ENCODE peak calls at places on chromosomes 2 and 18, in five cellular contexts. R is HFF-Myc, M is pancreas, E is A673, U is PC-3. B is an unnamed sample.

GRCh38 chr2:47595690-47596089 is 187.3 kb upstream of the MSH6 start:
- DNase-seq in M (no peak), E (no peak), R (no peak), U (no peak), B (no peak)

GRCh38 chr2:10400978-10401951 is 46.9 kb downstream of the ODC1 start:
- DNase-seq in E (no peak), M (no peak), U (no peak), R (no peak), B (no peak)

GRCh38 chr18:50218432-50219197 is 23.7 kb upstream of the MYO5B start:
- DNase-seq in E (peak; percentile 20), M (no peak), U (peak; percentile 11), R (no peak), B (no peak)

GRCh38 chr2:200809506-200810251 is 2.0 kb upstream of the BZW1 start:
- DNase-seq in U (no peak), M (no peak), R (no peak), E (no peak), B (no peak)

GRCh38 chr2:224894356-224894755 is 147.9 kb downstream of the DOCK10 start:
- DNase-seq in E (no peak), R (no peak), M (no peak), U (no peak), B (no peak)

GRCh38 chr18:49024808-49025361 is 74.1 kb upstream of the SMAD7 start:
- DNase-seq in U (no peak), E (no peak), R (no peak), M (peak; percentile 39), B (no peak)

GRCh38 chr2:74025971-74026612 is 41.4 kb downstream of the TET3 start:
- DNase-seq in U (no peak), R (no peak), M (no peak), E (no peak), B (no peak)

GRCh38 chr2:14197293-14197692 is 435.2 kb upstream of the LRATD1 start:
- DNase-seq in M (no peak), R (no peak), E (no peak), U (no peak), B (no peak)

GRCh38 chr2:183991973-183992372 is 606.4 kb upstream of the ZNF804A start:
- DNase-seq in E (no peak), M (no peak), R (no peak), U (peak; percentile 81), B (no peak)

GRCh38 chr2:191170773-191171172 is 20.0 kb upstream of the STAT4 start:
- DNase-seq in R (no peak), E (no peak), U (peak; percentile 58), M (no peak), B (no peak)

GRCh38 chr2:75053484-75054112 is 95.2 kb downstream of the POLE4 start:
- DNase-seq in R (no peak), M (no peak), E (peak; percentile 20), U (peak; percentile 77), B (peak; percentile 18)

GRCh38 chr2:44130441-44130840 is 38.2 kb upstream of the PPM1B start:
- DNase-seq in U (no peak), M (no peak), E (peak; percentile 68), R (no peak), B (no peak)

GRCh38 chr18:26002375-26002774 is 88.0 kb downstream of the SS18 start:
- DNase-seq in M (no peak), U (no peak), R (no peak), E (no peak), B (no peak)

GRCh38 chr18:27608742-27609141 is 423.6 kb upstream of the CHST9 start:
- DNase-seq in E (no peak), U (peak; percentile 37), M (no peak), R (no peak), B (no peak)

GRCh38 chr2:144454466-144455287 is 65.2 kb downstream of the ZEB2 start:
- DNase-seq in R (no peak), M (no peak), U (no peak), E (peak; percentile 51), B (no peak)

GRCh38 chr18:63253018-63253417 is 66.6 kb downstream of the BCL2 start:
- DNase-seq in U (no peak), M (no peak), R (no peak), E (no peak), B (no peak)

GRCh38 chr2:46135936-46136335 is 161.3 kb upstream of the EPAS1 start:
- DNase-seq in E (no peak), R (no peak), M (no peak), U (no peak), B (no peak)

GRCh38 chr2:101704046-101704466 is 6.5 kb downstream of the MAP4K4 start:
- DNase-seq in R (peak; percentile 57), U (no peak), E (peak; percentile 41), M (no peak), B (no peak)

GRCh38 chr2:145288650-145289496 is 769.0 kb upstream of the ZEB2 start:
- DNase-seq in U (no peak), E (no peak), M (no peak), R (no peak), B (no peak)

GRCh38 chr2:165725421-165725820 is 68.6 kb downstream of the GALNT3 start:
- DNase-seq in M (no peak), U (peak; percentile 93), E (peak; percentile 32), R (peak; percentile 5), B (no peak)

GRCh38 chr2:95260028-95261023 is 13.9 kb upstream of the PROM2 start:
- DNase-seq in R (no peak), U (no peak), E (no peak), M (no peak), B (peak; percentile 81)

DNA sequence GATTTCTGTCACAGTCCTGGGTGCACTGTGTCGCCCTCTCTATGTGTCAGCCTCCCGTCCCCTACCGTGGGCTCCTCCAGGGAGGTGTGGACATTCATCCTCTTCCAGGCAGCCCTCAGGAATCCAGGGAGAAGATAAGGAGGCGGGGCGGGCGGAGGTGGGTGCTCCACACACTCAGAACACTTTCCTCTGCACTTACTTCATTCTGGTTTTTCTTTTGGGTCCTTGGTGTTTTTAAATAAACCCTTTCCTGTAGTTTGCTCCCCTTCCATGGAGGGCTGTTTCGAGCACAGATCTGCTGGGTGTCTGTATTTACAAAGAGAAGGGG is 183.9 kb downstream of the FAM210A start:
- DNase-seq in M (no peak), U (no peak), E (no peak), R (no peak), B (no peak)
- H3K4me3 ChIP-seq in M (no peak overlapping the region), U (no peak overlapping the region), E (no peak overlapping the region), R (no peak overlapping the region), B (no peak overlapping the region)

GRCh38 chr2:240454031-240454901 is 18.8 kb downstream of the GPC1 start:
- DNase-seq in E (no peak), R (no peak), U (no peak), M (no peak), B (no peak)

GRCh38 chr2:240451791-240452470 is 16.5 kb downstream of the GPC1 start:
- DNase-seq in E (no peak), R (no peak), M (peak; percentile 53), U (no peak), B (no peak)

GRCh38 chr2:240453461-240454030 is 18.1 kb downstream of the GPC1 start:
- DNase-seq in E (no peak), R (no peak), U (no peak), M (peak; percentile 62), B (no peak)

GRCh38 chr2:240451108-240451611 is 15.7 kb downstream of the GPC1 start:
- DNase-seq in U (no peak), M (no peak), E (no peak), R (no peak), B (peak; percentile 82)

DNA sequence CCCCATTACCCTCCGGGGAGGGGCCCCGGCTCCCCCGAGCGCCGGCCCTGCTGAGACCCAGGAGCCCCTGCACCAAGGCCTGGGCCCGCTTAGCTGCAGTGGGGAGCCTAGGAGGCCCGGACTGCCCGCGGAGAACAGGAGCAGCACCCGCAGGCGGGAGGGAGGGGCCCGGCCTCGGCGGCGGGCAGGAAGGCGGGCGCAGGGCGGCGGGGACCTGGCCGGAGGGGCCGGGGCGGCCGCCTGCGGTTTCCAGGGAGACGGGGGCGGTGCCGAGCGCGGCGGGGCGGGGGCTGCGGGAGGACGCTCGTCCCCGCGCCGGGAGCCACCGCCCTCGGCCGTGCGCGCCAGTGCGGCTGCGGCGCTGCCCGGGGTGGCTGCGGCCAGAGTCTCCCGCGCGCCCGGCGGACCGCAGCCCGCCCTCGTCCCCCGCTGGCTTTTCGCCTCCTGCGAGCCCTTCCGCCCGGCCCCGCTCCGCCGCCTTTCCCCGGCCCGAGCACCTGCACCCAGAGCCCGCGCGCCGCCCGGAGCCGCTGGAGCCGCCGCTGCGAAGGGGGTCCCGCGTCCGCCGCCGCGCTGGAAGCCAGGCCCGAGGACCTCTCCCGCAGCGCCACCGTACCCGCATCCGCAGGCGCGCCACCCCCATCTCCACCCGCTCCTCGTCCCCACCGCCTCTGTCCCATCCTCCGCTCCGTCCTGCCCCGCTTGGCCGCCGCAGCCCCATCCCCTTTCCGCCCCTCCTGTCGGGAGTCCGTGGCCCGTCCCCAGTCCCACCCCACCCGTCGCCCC is 17.2 kb downstream of the GPC1 start:
- DNase-seq in U (peak; percentile 70), R (no peak), E (peak; percentile 19), M (peak; percentile 91), B (peak; percentile 77)
- H3K4me3 ChIP-seq in U (peak overlapping the region; percentile 62), R (peak overlapping the region; percentile 34), E (peak overlapping the region; percentile 52), M (no peak overlapping the region), B (peak overlapping the region; percentile 74)

GRCh38 chr2:127219716-127220090 is 396 bp downstream of the CYP27C1 start:
- DNase-seq in U (peak; percentile 31), E (peak; percentile 32), R (no peak), M (peak; percentile 75), B (no peak)

GRCh38 chr2:127220807-127221527 is 868 bp upstream of the CYP27C1 start:
- DNase-seq in U (no peak), M (no peak), R (no peak), E (no peak), B (no peak)

GRCh38 chr2:127217470-127218325 is 2.4 kb downstream of the CYP27C1 start:
- DNase-seq in R (no peak), E (no peak), U (peak; percentile 95), M (no peak), B (no peak)

GRCh38 chr2:127218843-127219715 is 1.0 kb downstream of the CYP27C1 start:
- DNase-seq in M (no peak), E (peak; percentile 26), R (no peak), U (no peak), B (no peak)

DNA sequence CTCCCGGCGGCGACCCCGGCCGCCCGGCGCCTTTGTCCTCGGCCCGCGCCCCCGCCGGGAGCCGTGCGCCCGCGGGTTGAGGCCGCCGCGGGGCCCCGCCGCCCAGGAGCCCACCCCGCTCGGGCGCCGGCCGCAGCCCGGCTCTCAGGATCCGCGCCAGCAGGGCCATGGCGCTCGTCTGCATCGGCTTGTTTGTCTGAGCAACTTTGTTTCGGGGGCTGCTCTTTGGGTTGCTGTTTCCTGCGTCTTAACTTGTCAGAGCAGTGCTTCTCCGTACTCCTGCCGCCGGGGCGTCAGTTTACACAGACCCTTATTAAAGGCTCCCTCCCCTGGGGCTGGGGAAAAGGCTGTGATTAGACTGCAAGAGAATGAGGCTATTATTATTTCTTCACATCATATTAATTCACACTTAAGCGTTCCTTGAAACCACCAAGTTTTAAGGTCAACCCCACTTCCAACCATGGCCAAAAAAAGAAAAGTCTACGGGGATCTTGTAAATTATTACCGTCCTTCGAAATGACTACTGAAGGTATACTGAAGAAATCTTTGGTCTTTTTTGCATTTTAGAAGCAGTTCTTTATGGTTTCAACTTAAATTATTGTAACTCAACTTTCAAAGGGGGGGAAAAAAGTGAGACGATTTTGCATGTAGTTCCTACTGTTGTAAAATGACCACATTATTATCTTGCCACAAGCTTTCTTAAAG is at the start of gene CYP27C1:
- DNase-seq in U (no peak), M (no peak), R (no peak), E (peak; percentile 58), B (no peak)
- H3K4me3 ChIP-seq in U (peak within 1 kb of the TSS; percentile 69), M (peak within 1 kb of the TSS; percentile 4), R (peak within 1 kb of the TSS; percentile 47), E (peak within 1 kb of the TSS; percentile 88), B (peak within 1 kb of the TSS; percentile 45)

GRCh38 chr2:42345986-42346385 is 15.0 kb downstream of the COX7A2L start:
- DNase-seq in R (no peak), E (no peak), M (no peak), U (no peak), B (no peak)
- H3K4me3 ChIP-seq in R (no peak overlapping the region), E (no peak overlapping the region), M (no peak overlapping the region), U (no peak overlapping the region), B (no peak overlapping the region)

B was measured in prostate gland.